ENCODE peak calls at places on chromosomes 4 and X, in six cellular contexts. One of them, this sample, is unnamed.

GRCh38 chr4:15001248-15001824 is 945 bp upstream of the CPEB2 start:
- DNase-seq in heart left ventricle: peak; percentile 77
- DNase-seq in fibroblast of lung: peak; percentile 96
- DNase-seq in body of pancreas: peak; percentile 66
- DNase-seq in neural progenitor cell: peak; percentile 73
- DNase-seq in cardiac muscle cell: peak; percentile 93
- DNase-seq in this sample: peak; percentile 69

GRCh38 chrX:9911479-9911878 is 55.7 kb upstream of the CLDN34 start:
- DNase-seq in heart left ventricle: no peak
- DNase-seq in neural progenitor cell: no peak
- DNase-seq in cardiac muscle cell: peak; percentile 72
- DNase-seq in fibroblast of lung: peak; percentile 71
- DNase-seq in body of pancreas: no peak
- DNase-seq in this sample: no peak

GRCh38 chrX:29726811-29727210 is 488.6 kb upstream of the MAGEB2 start:
- DNase-seq in cardiac muscle cell: no peak
- DNase-seq in heart left ventricle: no peak
- DNase-seq in fibroblast of lung: no peak
- DNase-seq in neural progenitor cell: no peak
- DNase-seq in body of pancreas: no peak
- DNase-seq in this sample: no peak

GRCh38 chrX:148940411-148940996 is 440.1 kb downstream of the AFF2 start:
- DNase-seq in fibroblast of lung: no peak
- DNase-seq in body of pancreas: no peak
- DNase-seq in heart left ventricle: no peak
- DNase-seq in neural progenitor cell: no peak
- DNase-seq in cardiac muscle cell: peak; percentile 67
- DNase-seq in this sample: no peak

GRCh38 chr4:3280466-3280865 is 12.4 kb upstream of the RGS12 start:
- DNase-seq in heart left ventricle: no peak
- DNase-seq in neural progenitor cell: no peak
- DNase-seq in body of pancreas: no peak
- DNase-seq in cardiac muscle cell: no peak
- DNase-seq in fibroblast of lung: no peak
- DNase-seq in this sample: no peak

GRCh38 chr4:40848251-40848650 is 98.5 kb downstream of the NSUN7 start:
- DNase-seq in fibroblast of lung: no peak
- DNase-seq in body of pancreas: no peak
- DNase-seq in neural progenitor cell: peak; percentile 52
- DNase-seq in cardiac muscle cell: no peak
- DNase-seq in heart left ventricle: no peak
- DNase-seq in this sample: no peak

GRCh38 chrX:74438771-74439170 is 17.5 kb downstream of the SLC16A2 start:
- DNase-seq in cardiac muscle cell: no peak
- DNase-seq in heart left ventricle: no peak
- DNase-seq in fibroblast of lung: no peak
- DNase-seq in neural progenitor cell: no peak
- DNase-seq in body of pancreas: no peak
- DNase-seq in this sample: no peak

GRCh38 chr4:38562751-38563198 is 101.2 kb upstream of the KLF3 start:
- DNase-seq in body of pancreas: peak; percentile 12
- DNase-seq in fibroblast of lung: peak; percentile 59
- DNase-seq in cardiac muscle cell: peak; percentile 78
- DNase-seq in neural progenitor cell: no peak
- DNase-seq in heart left ventricle: peak; percentile 63
- DNase-seq in this sample: peak; percentile 26

GRCh38 chrX:21912989-21913388 is 27.5 kb upstream of the SMS start:
- DNase-seq in body of pancreas: no peak
- DNase-seq in cardiac muscle cell: no peak
- DNase-seq in neural progenitor cell: no peak
- DNase-seq in fibroblast of lung: no peak
- DNase-seq in heart left ventricle: no peak
- DNase-seq in this sample: no peak

GRCh38 chr4:27986476-27986875 is 1125.8 kb downstream of the STIM2 start:
- DNase-seq in cardiac muscle cell: no peak
- DNase-seq in heart left ventricle: no peak
- DNase-seq in body of pancreas: no peak
- DNase-seq in neural progenitor cell: no peak
- DNase-seq in fibroblast of lung: no peak
- DNase-seq in this sample: no peak

GRCh38 chr4:109721033-109721432 is 8.8 kb downstream of the PLA2G12A start:
- DNase-seq in heart left ventricle: no peak
- DNase-seq in cardiac muscle cell: peak; percentile 21
- DNase-seq in neural progenitor cell: no peak
- DNase-seq in body of pancreas: no peak
- DNase-seq in fibroblast of lung: peak; percentile 20
- DNase-seq in this sample: no peak

GRCh38 chrX:42973321-42973720 is 195.4 kb upstream of the PPP1R2C start:
- DNase-seq in body of pancreas: no peak
- DNase-seq in cardiac muscle cell: no peak
- DNase-seq in neural progenitor cell: no peak
- DNase-seq in fibroblast of lung: no peak
- DNase-seq in heart left ventricle: no peak
- DNase-seq in this sample: no peak

GRCh38 chr4:13476915-13477314 is 7.2 kb downstream of the RAB28 start:
- DNase-seq in heart left ventricle: no peak
- DNase-seq in cardiac muscle cell: peak; percentile 66
- DNase-seq in neural progenitor cell: no peak
- DNase-seq in fibroblast of lung: no peak
- DNase-seq in body of pancreas: no peak
- DNase-seq in this sample: no peak

GRCh38 chr4:47914926-47915237 is 499 bp upstream of the NFXL1 start:
- DNase-seq in fibroblast of lung: no peak
- DNase-seq in neural progenitor cell: no peak
- DNase-seq in heart left ventricle: no peak
- DNase-seq in cardiac muscle cell: no peak
- DNase-seq in body of pancreas: no peak
- DNase-seq in this sample: no peak

GRCh38 chrX:75968293-75968692 is 183.2 kb upstream of the MAGEE2 start:
- DNase-seq in heart left ventricle: no peak
- DNase-seq in body of pancreas: no peak
- DNase-seq in fibroblast of lung: no peak
- DNase-seq in neural progenitor cell: no peak
- DNase-seq in cardiac muscle cell: no peak
- DNase-seq in this sample: no peak

GRCh38 chrX:75522565-75523411 is at the start of gene ZDHHC15:
- DNase-seq in heart left ventricle: peak; percentile 46
- DNase-seq in cardiac muscle cell: peak; percentile 0
- DNase-seq in body of pancreas: peak; percentile 70
- DNase-seq in fibroblast of lung: peak; percentile 18
- DNase-seq in neural progenitor cell: peak; percentile 65
- DNase-seq in this sample: peak; percentile 62

GRCh38 chrX:45851434-45851991 is 650.8 kb upstream of the DIPK2B start:
- DNase-seq in body of pancreas: no peak
- DNase-seq in cardiac muscle cell: no peak
- DNase-seq in heart left ventricle: no peak
- DNase-seq in neural progenitor cell: peak; percentile 76
- DNase-seq in fibroblast of lung: no peak
- DNase-seq in this sample: peak; percentile 26

GRCh38 chrX:20300822-20301221 is 34.1 kb upstream of the RPS6KA3 start:
- DNase-seq in fibroblast of lung: no peak
- DNase-seq in body of pancreas: no peak
- DNase-seq in neural progenitor cell: peak; percentile 7
- DNase-seq in cardiac muscle cell: no peak
- DNase-seq in heart left ventricle: no peak
- DNase-seq in this sample: no peak

GRCh38 chr4:2330119-2331042 is 68.5 kb upstream of the MXD4 start:
- DNase-seq in heart left ventricle: no peak
- DNase-seq in neural progenitor cell: no peak
- DNase-seq in body of pancreas: no peak
- DNase-seq in fibroblast of lung: peak; percentile 92
- DNase-seq in cardiac muscle cell: peak; percentile 88
- DNase-seq in this sample: no peak

GRCh38 chr4:56276547-56276946 is 110.7 kb downstream of the AASDH start:
- DNase-seq in heart left ventricle: no peak
- DNase-seq in neural progenitor cell: no peak
- DNase-seq in fibroblast of lung: no peak
- DNase-seq in body of pancreas: no peak
- DNase-seq in cardiac muscle cell: no peak
- DNase-seq in this sample: no peak

GRCh38 chr4:48445704-48446103 is 37.4 kb upstream of the SLC10A4 start:
- DNase-seq in cardiac muscle cell: peak; percentile 35
- DNase-seq in heart left ventricle: no peak
- DNase-seq in body of pancreas: no peak
- DNase-seq in fibroblast of lung: peak; percentile 39
- DNase-seq in neural progenitor cell: no peak
- DNase-seq in this sample: no peak

GRCh38 chr4:15601862-15602261 is 53.3 kb downstream of the FBXL5 start:
- DNase-seq in neural progenitor cell: no peak
- DNase-seq in fibroblast of lung: no peak
- DNase-seq in body of pancreas: no peak
- DNase-seq in cardiac muscle cell: no peak
- DNase-seq in heart left ventricle: no peak
- DNase-seq in this sample: no peak

GRCh38 chrX:37679230-37679629 is 6.4 kb upstream of the XK start:
- DNase-seq in cardiac muscle cell: no peak
- DNase-seq in heart left ventricle: no peak
- DNase-seq in neural progenitor cell: no peak
- DNase-seq in body of pancreas: no peak
- DNase-seq in fibroblast of lung: no peak
- DNase-seq in this sample: no peak

GRCh38 chr4:31236635-31237173 is 516.5 kb downstream of the PCDH7 start:
- DNase-seq in neural progenitor cell: no peak
- DNase-seq in heart left ventricle: no peak
- DNase-seq in cardiac muscle cell: no peak
- DNase-seq in fibroblast of lung: no peak
- DNase-seq in body of pancreas: no peak
- DNase-seq in this sample: no peak

GRCh38 chr4:21470531-21470930 is 478.0 kb downstream of the KCNIP4 start:
- DNase-seq in cardiac muscle cell: peak; percentile 69
- DNase-seq in body of pancreas: no peak
- DNase-seq in neural progenitor cell: peak; percentile 20
- DNase-seq in heart left ventricle: no peak
- DNase-seq in fibroblast of lung: peak; percentile 78
- DNase-seq in this sample: no peak

GRCh38 chr4:52651993-52652672 is 7.0 kb downstream of the USP46 start:
- DNase-seq in cardiac muscle cell: no peak
- DNase-seq in body of pancreas: no peak
- DNase-seq in neural progenitor cell: no peak
- DNase-seq in heart left ventricle: no peak
- DNase-seq in fibroblast of lung: no peak
- DNase-seq in this sample: no peak
- H3K4me1 ChIP-seq in cardiac muscle cell: peaks cover under 1% of the 10 kb centered on the region
- H3K4me1 ChIP-seq in body of pancreas: peaks cover 20% of the 10 kb centered on the region
- H3K4me1 ChIP-seq in neural progenitor cell: peaks cover 4% of the 10 kb centered on the region
- H3K4me1 ChIP-seq in heart left ventricle: no peaks in the 10 kb centered on the region
- H3K4me1 ChIP-seq in fibroblast of lung: no peaks in the 10 kb centered on the region
- H3K4me1 ChIP-seq in this sample: no peaks in the 10 kb centered on the region

GRCh38 chrX:38699116-38699515 is 102.1 kb upstream of the MID1IP1 start:
- DNase-seq in neural progenitor cell: no peak
- DNase-seq in cardiac muscle cell: no peak
- DNase-seq in fibroblast of lung: no peak
- DNase-seq in heart left ventricle: no peak
- DNase-seq in body of pancreas: no peak
- DNase-seq in this sample: no peak

GRCh38 chrX:38704146-38704882 is 96.9 kb upstream of the MID1IP1 start:
- DNase-seq in body of pancreas: no peak
- DNase-seq in fibroblast of lung: no peak
- DNase-seq in heart left ventricle: no peak
- DNase-seq in cardiac muscle cell: no peak
- DNase-seq in neural progenitor cell: no peak
- DNase-seq in this sample: no peak

GRCh38 chrX:38699603-38700110 is 101.6 kb upstream of the MID1IP1 start:
- DNase-seq in heart left ventricle: no peak
- DNase-seq in cardiac muscle cell: no peak
- DNase-seq in fibroblast of lung: no peak
- DNase-seq in neural progenitor cell: no peak
- DNase-seq in body of pancreas: no peak
- DNase-seq in this sample: no peak

DNA sequence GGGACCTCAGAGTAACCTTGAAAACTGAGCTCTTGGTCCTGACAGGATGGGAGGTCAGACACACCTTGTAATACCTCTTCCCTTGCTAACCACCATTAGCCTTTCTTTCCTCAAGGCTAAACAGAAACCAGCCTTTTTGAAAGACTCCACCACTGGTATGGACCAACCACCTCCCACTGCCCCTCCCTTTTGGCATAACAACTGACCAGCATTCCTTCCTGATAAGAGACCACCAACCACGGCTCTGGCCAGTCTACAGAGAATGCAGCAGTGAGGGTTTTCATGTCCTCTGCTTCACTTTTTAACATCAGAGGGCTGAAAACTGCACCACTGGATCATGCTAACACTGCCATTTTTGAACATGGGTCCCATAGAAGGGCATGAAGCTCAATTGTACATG is 100.2 kb upstream of the MID1IP1 start:
- DNase-seq in neural progenitor cell: no peak
- DNase-seq in fibroblast of lung: no peak
- DNase-seq in cardiac muscle cell: peak; percentile 28
- DNase-seq in body of pancreas: no peak
- DNase-seq in heart left ventricle: no peak
- DNase-seq in this sample: no peak
- H3K27ac ChIP-seq in neural progenitor cell: no peak overlapping the region
- H3K27ac ChIP-seq in fibroblast of lung: no peak overlapping the region
- H3K27ac ChIP-seq in cardiac muscle cell: no peak overlapping the region
- H3K27ac ChIP-seq in body of pancreas: no peak overlapping the region
- H3K27ac ChIP-seq in heart left ventricle: no peak overlapping the region
- H3K27ac ChIP-seq in this sample: no peak overlapping the region

GRCh38 chr4:124061413-124061812 is 651.1 kb downstream of the ANKRD50 start:
- DNase-seq in neural progenitor cell: no peak
- DNase-seq in body of pancreas: no peak
- DNase-seq in fibroblast of lung: peak; percentile 78
- DNase-seq in heart left ventricle: no peak
- DNase-seq in cardiac muscle cell: peak; percentile 90
- DNase-seq in this sample: no peak
- H3K4me1 ChIP-seq in neural progenitor cell: peaks cover 10% of the 10 kb centered on the region
- H3K4me1 ChIP-seq in body of pancreas: no peaks in the 10 kb centered on the region
- H3K4me1 ChIP-seq in fibroblast of lung: peaks cover 2% of the 10 kb centered on the region
- H3K4me1 ChIP-seq in heart left ventricle: peaks cover 2% of the 10 kb centered on the region
- H3K4me1 ChIP-seq in cardiac muscle cell: peaks cover 24% of the 10 kb centered on the region
- H3K4me1 ChIP-seq in this sample: no peaks in the 10 kb centered on the region

GRCh38 chrX:120536056-120536455 is 24.7 kb downstream of the CUL4B start:
- DNase-seq in fibroblast of lung: no peak
- DNase-seq in neural progenitor cell: no peak
- DNase-seq in cardiac muscle cell: no peak
- DNase-seq in body of pancreas: no peak
- DNase-seq in heart left ventricle: no peak
- DNase-seq in this sample: no peak

DNA sequence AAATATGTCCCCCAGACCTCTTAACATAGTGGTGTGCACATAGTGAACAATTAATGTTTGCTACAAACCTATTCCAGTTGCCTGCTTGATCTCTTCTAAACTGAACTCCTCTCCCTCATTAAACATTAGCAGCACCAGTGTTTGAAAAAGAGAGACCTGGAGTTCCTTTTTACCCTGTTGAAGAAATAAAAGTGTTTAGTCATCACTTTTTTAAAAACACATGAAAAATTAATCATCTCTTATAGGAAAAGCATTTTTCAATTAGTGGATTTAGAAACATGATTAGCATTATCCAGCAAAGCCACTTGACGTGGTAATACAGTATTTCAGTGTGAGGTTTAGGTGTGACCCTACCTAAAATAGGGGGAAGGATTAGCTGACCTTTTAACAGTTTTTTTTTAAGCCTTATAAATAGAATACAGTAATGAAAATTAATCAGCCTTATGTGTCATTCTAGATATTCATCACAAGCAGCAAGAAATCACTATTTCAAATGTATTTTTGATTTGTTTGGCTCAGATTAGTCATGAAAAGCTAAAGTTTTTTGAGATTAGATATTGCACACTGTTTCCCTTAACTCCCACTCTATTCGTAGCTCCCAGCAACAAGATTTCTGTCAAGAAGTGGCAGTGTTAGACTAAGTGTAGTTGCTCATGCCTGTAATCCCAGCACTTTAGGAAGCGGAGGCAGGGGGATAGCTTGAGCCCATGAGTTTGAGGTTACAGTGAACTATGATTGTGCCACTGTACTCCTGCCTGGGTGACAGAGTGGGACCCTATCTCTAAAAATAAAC is 26.2 kb downstream of the CUL4B start:
- DNase-seq in neural progenitor cell: no peak
- DNase-seq in fibroblast of lung: no peak
- DNase-seq in body of pancreas: no peak
- DNase-seq in cardiac muscle cell: no peak
- DNase-seq in heart left ventricle: no peak
- DNase-seq in this sample: no peak
- H3K27ac ChIP-seq in neural progenitor cell: no peak overlapping the region
- H3K27ac ChIP-seq in fibroblast of lung: no peak overlapping the region
- H3K27ac ChIP-seq in body of pancreas: no peak overlapping the region
- H3K27ac ChIP-seq in cardiac muscle cell: no peak overlapping the region
- H3K27ac ChIP-seq in heart left ventricle: no peak overlapping the region
- H3K27ac ChIP-seq in this sample: no peak overlapping the region